ENCODE peak calls at places on chromosome 21, in seven cellular contexts. D is EL; L is hypothalamus; M is NCI-H446; V is OCI-M1; T is stimulated activated CD8-positive, alpha-beta memory T cell treated with anti-CD3 and anti-CD28 coated beads, Interleukin-4, amount 100 ng/mL, for 1 hour; O is HuH-7. H is an unnamed sample.

GRCh38 chr21:35284199-35284598 is 235.1 kb upstream of the RUNX1 start:
- DNase-seq in O (no peak), V (no peak), D (no peak), M (no peak), T (no peak), L (no peak), H (peak; percentile 52)

GRCh38 chr21:45983981-45984551 is 2.5 kb downstream of the COL6A1 start:
- DNase-seq in T (no peak), M (no peak), L (no peak), V (no peak), O (no peak), D (no peak), H (peak; percentile 64)

GRCh38 chr21:43190544-43191340 is 21.9 kb downstream of the CRYAA start:
- DNase-seq in D (no peak), L (no peak), M (no peak), T (no peak), O (no peak), V (no peak), H (no peak)

GRCh38 chr21:43882952-43883492 is 18.0 kb downstream of the AGPAT3 start:
- DNase-seq in T (no peak), L (no peak), V (no peak), O (no peak), D (no peak), M (no peak), H (no peak)

GRCh38 chr21:31546402-31547155 is 112.9 kb upstream of the SOD1 start:
- DNase-seq in L (no peak), M (no peak), V (no peak), D (no peak), T (no peak), O (no peak), H (no peak)

GRCh38 chr21:18369115-18369514 is 34.5 kb downstream of the TMPRSS15 start:
- DNase-seq in V (peak; percentile 86), M (peak; percentile 56), L (no peak), T (no peak), D (no peak), O (no peak), H (no peak)

GRCh38 chr21:45308211-45309068 is 20.7 kb upstream of the POFUT2 start:
- DNase-seq in T (no peak), D (peak; percentile 57), M (no peak), O (peak; percentile 57), L (no peak), V (peak; percentile 51), H (peak; percentile 86)

GRCh38 chr21:41168391-41169257 is 664 bp downstream of the BACE2 start:
- DNase-seq in O (no peak), M (no peak), V (peak; percentile 5), T (no peak), L (no peak), D (peak; percentile 70), H (peak; percentile 53)

GRCh38 chr21:45299864-45300785 is 12.4 kb upstream of the POFUT2 start:
- DNase-seq in M (no peak), L (no peak), D (peak; percentile 73), O (no peak), V (no peak), T (no peak), H (no peak)

GRCh38 chr21:29613877-29614276 is 315.2 kb downstream of the BACH1 start:
- DNase-seq in O (no peak), V (no peak), L (no peak), M (no peak), D (no peak), T (no peak), H (no peak)

GRCh38 chr21:26167593-26167992 is 3.0 kb downstream of the APP start:
- DNase-seq in M (no peak), L (no peak), V (no peak), O (no peak), T (no peak), D (no peak), H (no peak)

GRCh38 chr21:32768530-32768929 is 3.0 kb downstream of the PAXBP1 start:
- DNase-seq in D (no peak), M (peak; percentile 25), V (no peak), O (no peak), T (no peak), L (no peak), H (no peak)

GRCh38 chr21:27505516-27505915 is 538.6 kb upstream of the ADAMTS5 start:
- DNase-seq in M (no peak), T (no peak), L (no peak), O (no peak), V (no peak), D (peak; percentile 92), H (no peak)

GRCh38 chr21:45768741-45769049 is 125.2 kb downstream of the PCBP3 start:
- DNase-seq in L (no peak), M (no peak), D (no peak), T (no peak), V (no peak), O (no peak), H (no peak)

GRCh38 chr21:43654806-43655489 is 4.3 kb downstream of the HSF2BP start:
- DNase-seq in O (no peak), V (no peak), D (peak; percentile 86), T (no peak), M (no peak), L (no peak), H (no peak)

GRCh38 chr21:44592446-44593365 is at the start of gene KRTAP10-6:
- DNase-seq in M (no peak), V (no peak), O (no peak), L (no peak), D (no peak), T (no peak), H (no peak)

GRCh38 chr21:41965045-41965444 is 11.2 kb upstream of the C2CD2 start:
- DNase-seq in L (no peak), O (no peak), M (no peak), V (no peak), T (no peak), D (no peak), H (no peak)

GRCh38 chr21:32698971-32699693 is 28.7 kb downstream of the SYNJ1 start:
- DNase-seq in L (no peak), M (no peak), T (no peak), O (no peak), D (no peak), V (peak; percentile 51), H (no peak)

GRCh38 chr21:42850866-42851391 is 28.4 kb downstream of the WDR4 start:
- DNase-seq in D (peak; percentile 12), M (no peak), T (no peak), O (peak; percentile 72), V (peak; percentile 58), L (no peak), H (no peak)

GRCh38 chr21:39048574-39048973 is 134.7 kb downstream of the PSMG1 start:
- DNase-seq in O (no peak), M (no peak), D (peak; percentile 87), T (no peak), V (no peak), L (no peak), H (no peak)

GRCh38 chr21:36699546-36700294 is 805 bp downstream of the SIM2 start:
- DNase-seq in O (no peak), V (no peak), L (no peak), D (no peak), T (no peak), M (no peak), H (no peak)

GRCh38 chr21:42532466-42533181 is 19.0 kb downstream of the SLC37A1 start:
- DNase-seq in D (peak; percentile 22), O (no peak), M (no peak), T (no peak), L (no peak), V (no peak), H (peak; percentile 86)

GRCh38 chr21:42115136-42115683 is 44.1 kb downstream of the UMODL1 start:
- DNase-seq in T (no peak), O (no peak), D (no peak), V (no peak), M (no peak), L (no peak), H (no peak)

GRCh38 chr21:17435565-17436543 is 77.0 kb upstream of the CXADR start:
- DNase-seq in O (no peak), T (no peak), D (no peak), L (no peak), V (no peak), M (no peak), H (no peak)

GRCh38 chr21:32131960-32132359 is 146.9 kb downstream of the MIS18A start:
- DNase-seq in M (no peak), L (no peak), T (no peak), D (peak; percentile 4), O (no peak), V (peak; percentile 56), H (no peak)

GRCh38 chr21:15414057-15414456 is 315.7 kb upstream of the USP25 start:
- DNase-seq in O (no peak), M (no peak), T (no peak), D (no peak), L (no peak), V (peak; percentile 35), H (no peak)

GRCh38 chr21:44734026-44734745 is 22.8 kb upstream of the TSPEAR start:
- DNase-seq in O (no peak), D (no peak), M (no peak), T (no peak), V (no peak), L (no peak), H (no peak)

GRCh38 chr21:41399401-41399800 is 26.6 kb upstream of the MX1 start:
- DNase-seq in L (no peak), D (no peak), M (no peak), V (no peak), O (no peak), T (no peak), H (no peak)

GRCh38 chr21:15495965-15496364 is 233.8 kb upstream of the USP25 start:
- DNase-seq in O (no peak), M (no peak), V (no peak), T (no peak), D (peak; percentile 51), L (no peak), H (no peak)

GRCh38 chr21:45528981-45529784 is 13.1 kb downstream of the SLC19A1 start:
- DNase-seq in T (no peak), D (no peak), V (no peak), L (no peak), O (no peak), M (no peak), H (no peak)

GRCh38 chr21:42092805-42093590 is 21.9 kb downstream of the UMODL1 start:
- DNase-seq in O (no peak), V (no peak), L (no peak), T (no peak), D (no peak), M (no peak), H (no peak)

GRCh38 chr21:38965910-38966504 is 160.3 kb downstream of the ETS2 start:
- DNase-seq in O (peak; percentile 87), T (no peak), M (no peak), V (no peak), D (peak; percentile 65), L (no peak), H (no peak)

GRCh38 chr21:43331962-43332458 is 94.9 kb downstream of the SIK1 start:
- DNase-seq in M (no peak), T (no peak), O (no peak), V (no peak), D (peak; percentile 81), L (no peak), H (peak; percentile 96)

GRCh38 chr21:45291613-45292398 is 4.1 kb upstream of the POFUT2 start:
- DNase-seq in M (no peak), T (no peak), D (no peak), O (no peak), L (no peak), V (no peak), H (peak; percentile 87)

GRCh38 chr21:34571994-34572393 is 42.9 kb downstream of the RCAN1 start:
- DNase-seq in D (no peak), T (no peak), O (no peak), L (no peak), M (no peak), V (no peak), H (no peak)

GRCh38 chr21:30710499-30710898 is 8.1 kb downstream of the KRTAP21-3 start:
- DNase-seq in M (no peak), V (no peak), L (no peak), T (no peak), O (no peak), D (no peak), H (no peak)

GRCh38 chr21:41767606-41768370 is 936 bp upstream of the RIPK4 start:
- DNase-seq in L (no peak), D (peak; percentile 51), T (no peak), O (no peak), V (no peak), M (no peak), H (no peak)

H was measured in posterior cingulate gyrus.